ENCODE peak calls at places on chromosomes 5 and 9, in seven cellular contexts. One of them, this sample, is unnamed.

GRCh38 chr5:82858453-82859043 is 218.6 kb downstream of the TMEM167A start:
- DNase-seq in heart right ventricle: no peak
- DNase-seq in Caco-2: no peak
- DNase-seq in upper lobe of left lung: no peak
- DNase-seq in lower leg skin: no peak
- DNase-seq in heart left ventricle: no peak
- DNase-seq in right lobe of liver: no peak
- DNase-seq in this sample: no peak

GRCh38 chr5:82849885-82850284 is 227.3 kb downstream of the TMEM167A start:
- DNase-seq in heart right ventricle: no peak
- DNase-seq in Caco-2: no peak
- DNase-seq in upper lobe of left lung: no peak
- DNase-seq in lower leg skin: no peak
- DNase-seq in heart left ventricle: no peak
- DNase-seq in right lobe of liver: no peak
- DNase-seq in this sample: no peak

GRCh38 chr9:104386425-104387069 is 117.5 kb upstream of the OR13F1 start:
- DNase-seq in heart right ventricle: no peak
- DNase-seq in Caco-2: no peak
- DNase-seq in upper lobe of left lung: no peak
- DNase-seq in lower leg skin: no peak
- DNase-seq in heart left ventricle: no peak
- DNase-seq in right lobe of liver: no peak
- DNase-seq in this sample: no peak

GRCh38 chr5:34789021-34789531 is 49.9 kb upstream of the TTC23L start:
- DNase-seq in heart right ventricle: no peak
- DNase-seq in Caco-2: no peak
- DNase-seq in upper lobe of left lung: no peak
- DNase-seq in lower leg skin: no peak
- DNase-seq in heart left ventricle: peak
- DNase-seq in right lobe of liver: no peak
- DNase-seq in this sample: no peak

GRCh38 chr9:18256574-18256973 is 217.4 kb upstream of the ADAMTSL1 start:
- DNase-seq in heart right ventricle: no peak
- DNase-seq in Caco-2: no peak
- DNase-seq in upper lobe of left lung: no peak
- DNase-seq in lower leg skin: no peak
- DNase-seq in heart left ventricle: no peak
- DNase-seq in right lobe of liver: no peak
- DNase-seq in this sample: no peak

GRCh38 chr9:68817079-68817875 is 112.2 kb downstream of the PIP5K1B start:
- DNase-seq in heart right ventricle: no peak
- DNase-seq in Caco-2: no peak
- DNase-seq in upper lobe of left lung: no peak
- DNase-seq in lower leg skin: no peak
- DNase-seq in heart left ventricle: no peak
- DNase-seq in right lobe of liver: no peak
- DNase-seq in this sample: no peak

GRCh38 chr9:15231788-15232635 is 75.0 kb downstream of the TTC39B start:
- DNase-seq in heart right ventricle: no peak
- DNase-seq in Caco-2: no peak
- DNase-seq in upper lobe of left lung: no peak
- DNase-seq in lower leg skin: no peak
- DNase-seq in heart left ventricle: no peak
- DNase-seq in right lobe of liver: no peak
- DNase-seq in this sample: no peak

GRCh38 chr5:72281764-72282499 is 38.1 kb downstream of the MRPS27 start:
- DNase-seq in heart right ventricle: no peak
- DNase-seq in Caco-2: no peak
- DNase-seq in upper lobe of left lung: no peak
- DNase-seq in lower leg skin: no peak
- DNase-seq in heart left ventricle: no peak
- DNase-seq in right lobe of liver: no peak
- DNase-seq in this sample: no peak

GRCh38 chr5:172283862-172284274 is 304 bp upstream of the UBTD2 start:
- DNase-seq in heart right ventricle: peak
- DNase-seq in Caco-2: peak
- DNase-seq in upper lobe of left lung: peak
- DNase-seq in lower leg skin: peak
- DNase-seq in heart left ventricle: peak
- DNase-seq in right lobe of liver: peak
- DNase-seq in this sample: peak

GRCh38 chr5:128213340-128213739 is 129.8 kb downstream of the SLC12A2 start:
- DNase-seq in heart right ventricle: peak
- DNase-seq in Caco-2: peak
- DNase-seq in upper lobe of left lung: no peak
- DNase-seq in lower leg skin: no peak
- DNase-seq in heart left ventricle: peak
- DNase-seq in right lobe of liver: no peak
- DNase-seq in this sample: no peak

GRCh38 chr5:17261075-17261474 is 43.6 kb downstream of the BASP1 start:
- DNase-seq in heart right ventricle: no peak
- DNase-seq in Caco-2: no peak
- DNase-seq in upper lobe of left lung: no peak
- DNase-seq in lower leg skin: no peak
- DNase-seq in heart left ventricle: no peak
- DNase-seq in right lobe of liver: no peak
- DNase-seq in this sample: no peak

GRCh38 chr5:157651623-157652376 is 438 bp downstream of the SOX30 start:
- DNase-seq in heart right ventricle: peak
- DNase-seq in Caco-2: peak
- DNase-seq in upper lobe of left lung: peak
- DNase-seq in lower leg skin: peak
- DNase-seq in heart left ventricle: peak
- DNase-seq in right lobe of liver: peak
- DNase-seq in this sample: no peak

GRCh38 chr5:18000744-18001143 is 366.5 kb downstream of the TAF11L14 start:
- DNase-seq in heart right ventricle: no peak
- DNase-seq in Caco-2: no peak
- DNase-seq in upper lobe of left lung: no peak
- DNase-seq in lower leg skin: no peak
- DNase-seq in heart left ventricle: no peak
- DNase-seq in right lobe of liver: no peak
- DNase-seq in this sample: no peak

GRCh38 chr5:168282120-168282519 is 9.3 kb upstream of the WWC1 start:
- DNase-seq in heart right ventricle: no peak
- DNase-seq in Caco-2: peak
- DNase-seq in upper lobe of left lung: peak
- DNase-seq in lower leg skin: no peak
- DNase-seq in heart left ventricle: no peak
- DNase-seq in right lobe of liver: no peak
- DNase-seq in this sample: no peak

GRCh38 chr9:38171926-38172325 is 102.9 kb upstream of the SHB start:
- DNase-seq in heart right ventricle: no peak
- DNase-seq in Caco-2: no peak
- DNase-seq in upper lobe of left lung: no peak
- DNase-seq in lower leg skin: no peak
- DNase-seq in heart left ventricle: no peak
- DNase-seq in right lobe of liver: no peak
- DNase-seq in this sample: no peak

GRCh38 chr9:38713426-38713825 is 6.5 kb downstream of the FAM240B start:
- DNase-seq in heart right ventricle: no peak
- DNase-seq in Caco-2: no peak
- DNase-seq in upper lobe of left lung: no peak
- DNase-seq in lower leg skin: no peak
- DNase-seq in heart left ventricle: no peak
- DNase-seq in right lobe of liver: no peak
- DNase-seq in this sample: no peak

GRCh38 chr9:16459421-16460148 is 410.9 kb downstream of the BNC2 start:
- DNase-seq in heart right ventricle: no peak
- DNase-seq in Caco-2: no peak
- DNase-seq in upper lobe of left lung: no peak
- DNase-seq in lower leg skin: no peak
- DNase-seq in heart left ventricle: no peak
- DNase-seq in right lobe of liver: no peak
- DNase-seq in this sample: no peak

GRCh38 chr5:160968480-160968879 is 116.5 kb upstream of the ATP10B start:
- DNase-seq in heart right ventricle: no peak
- DNase-seq in Caco-2: no peak
- DNase-seq in upper lobe of left lung: no peak
- DNase-seq in lower leg skin: no peak
- DNase-seq in heart left ventricle: no peak
- DNase-seq in right lobe of liver: no peak
- DNase-seq in this sample: no peak

GRCh38 chr5:160970605-160971191 is 118.7 kb upstream of the ATP10B start:
- DNase-seq in heart right ventricle: no peak
- DNase-seq in Caco-2: no peak
- DNase-seq in upper lobe of left lung: no peak
- DNase-seq in lower leg skin: no peak
- DNase-seq in heart left ventricle: no peak
- DNase-seq in right lobe of liver: no peak
- DNase-seq in this sample: no peak
- TF ChIP-seq CTCF in heart right ventricle: no peak
- TF ChIP-seq CTCF in Caco-2: peak
- TF ChIP-seq CTCF in upper lobe of left lung: no peak
- TF ChIP-seq CTCF in lower leg skin: no peak
- TF ChIP-seq CTCF in heart left ventricle: no peak
- TF ChIP-seq CTCF in right lobe of liver: no peak
- TF ChIP-seq CTCF in this sample: no peak

GRCh38 chr9:8856686-8857329 is 1057.2 kb upstream of the DMAC1 start:
- DNase-seq in heart right ventricle: no peak
- DNase-seq in Caco-2: no peak
- DNase-seq in upper lobe of left lung: no peak
- DNase-seq in lower leg skin: no peak
- DNase-seq in heart left ventricle: no peak
- DNase-seq in right lobe of liver: no peak
- DNase-seq in this sample: no peak

GRCh38 chr9:8857330-8858249 is 1058.0 kb upstream of the DMAC1 start:
- DNase-seq in heart right ventricle: peak
- DNase-seq in Caco-2: peak
- DNase-seq in upper lobe of left lung: peak
- DNase-seq in lower leg skin: peak
- DNase-seq in heart left ventricle: peak
- DNase-seq in right lobe of liver: peak
- DNase-seq in this sample: peak

GRCh38 chr9:8860925-8861324 is 1061.3 kb upstream of the DMAC1 start:
- DNase-seq in heart right ventricle: no peak
- DNase-seq in Caco-2: no peak
- DNase-seq in upper lobe of left lung: no peak
- DNase-seq in lower leg skin: no peak
- DNase-seq in heart left ventricle: no peak
- DNase-seq in right lobe of liver: no peak
- DNase-seq in this sample: no peak

GRCh38 chr9:8859416-8859815 is 1059.8 kb upstream of the DMAC1 start:
- DNase-seq in heart right ventricle: no peak
- DNase-seq in Caco-2: no peak
- DNase-seq in upper lobe of left lung: no peak
- DNase-seq in lower leg skin: no peak
- DNase-seq in heart left ventricle: no peak
- DNase-seq in right lobe of liver: no peak
- DNase-seq in this sample: no peak

GRCh38 chr9:8858250-8859161 is 1058.9 kb upstream of the DMAC1 start:
- DNase-seq in heart right ventricle: no peak
- DNase-seq in Caco-2: no peak
- DNase-seq in upper lobe of left lung: peak
- DNase-seq in lower leg skin: no peak
- DNase-seq in heart left ventricle: no peak
- DNase-seq in right lobe of liver: peak
- DNase-seq in this sample: no peak
- H3K4me3 ChIP-seq in heart right ventricle: peak
- H3K4me3 ChIP-seq in Caco-2: peak
- H3K4me3 ChIP-seq in upper lobe of left lung: peak
- H3K4me3 ChIP-seq in lower leg skin: peak
- H3K4me3 ChIP-seq in heart left ventricle: peak
- H3K4me3 ChIP-seq in right lobe of liver: peak
- H3K4me3 ChIP-seq in this sample: peak

GRCh38 chr5:141383345-141383744 is 803 bp downstream of the PCDHGA7 start:
- DNase-seq in heart right ventricle: no peak
- DNase-seq in Caco-2: no peak
- DNase-seq in upper lobe of left lung: no peak
- DNase-seq in lower leg skin: peak
- DNase-seq in heart left ventricle: no peak
- DNase-seq in right lobe of liver: no peak
- DNase-seq in this sample: no peak

GRCh38 chr5:141384471-141385267 is 2.1 kb downstream of the PCDHGA7 start:
- DNase-seq in heart right ventricle: no peak
- DNase-seq in Caco-2: no peak
- DNase-seq in upper lobe of left lung: no peak
- DNase-seq in lower leg skin: peak
- DNase-seq in heart left ventricle: no peak
- DNase-seq in right lobe of liver: no peak
- DNase-seq in this sample: no peak

GRCh38 chr5:141388661-141389060 is 1.2 kb downstream of the PCDHGB4 start:
- DNase-seq in heart right ventricle: no peak
- DNase-seq in Caco-2: no peak
- DNase-seq in upper lobe of left lung: no peak
- DNase-seq in lower leg skin: no peak
- DNase-seq in heart left ventricle: no peak
- DNase-seq in right lobe of liver: no peak
- DNase-seq in this sample: no peak

DNA sequence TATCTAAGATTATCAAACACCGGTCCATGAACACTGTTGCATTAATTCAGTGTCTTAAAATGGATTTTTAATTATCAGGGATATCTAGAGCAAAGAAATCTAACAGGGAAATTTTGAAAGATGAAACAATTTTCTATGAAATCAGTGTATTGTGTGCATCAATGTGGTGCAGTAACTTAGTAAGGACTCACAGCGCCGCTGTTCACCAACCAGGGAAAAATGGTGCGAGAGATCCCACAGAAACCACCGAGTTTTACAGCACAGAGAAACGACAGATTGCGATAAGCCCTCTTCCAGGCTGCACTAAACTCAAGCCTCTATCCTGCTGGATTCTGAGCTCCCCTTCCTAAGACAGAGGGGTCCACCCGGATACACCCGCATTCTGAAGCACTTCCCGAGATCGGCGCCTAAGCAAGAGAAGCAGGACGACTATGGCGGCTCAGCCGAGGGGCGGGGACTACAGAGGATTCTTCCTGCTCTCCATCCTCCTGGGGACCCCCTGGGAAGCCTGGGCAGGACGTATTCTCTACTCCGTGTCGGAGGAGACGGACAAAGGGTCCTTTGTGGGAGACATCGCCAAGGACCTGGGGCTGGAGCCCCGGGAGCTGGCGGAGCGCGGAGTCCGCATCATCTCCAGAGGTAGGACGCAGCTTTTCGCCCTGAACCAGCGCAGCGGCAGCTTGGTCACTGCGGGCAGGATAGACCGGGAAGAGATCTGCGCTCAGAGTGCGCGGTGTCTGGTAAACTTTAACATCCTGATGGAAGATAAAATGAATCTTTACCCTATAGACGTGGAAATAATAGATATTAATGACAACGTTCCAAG is at the start of gene PCDHGA7:
- DNase-seq in heart right ventricle: no peak
- DNase-seq in Caco-2: no peak
- DNase-seq in upper lobe of left lung: no peak
- DNase-seq in lower leg skin: peak
- DNase-seq in heart left ventricle: no peak
- DNase-seq in right lobe of liver: no peak
- DNase-seq in this sample: no peak
- TF ChIP-seq CTCF in heart right ventricle: no peak
- TF ChIP-seq CTCF in Caco-2: no peak
- TF ChIP-seq CTCF in upper lobe of left lung: no peak
- TF ChIP-seq CTCF in lower leg skin: no peak
- TF ChIP-seq CTCF in heart left ventricle: no peak
- TF ChIP-seq CTCF in right lobe of liver: peak
- TF ChIP-seq CTCF in this sample: no peak

DNA sequence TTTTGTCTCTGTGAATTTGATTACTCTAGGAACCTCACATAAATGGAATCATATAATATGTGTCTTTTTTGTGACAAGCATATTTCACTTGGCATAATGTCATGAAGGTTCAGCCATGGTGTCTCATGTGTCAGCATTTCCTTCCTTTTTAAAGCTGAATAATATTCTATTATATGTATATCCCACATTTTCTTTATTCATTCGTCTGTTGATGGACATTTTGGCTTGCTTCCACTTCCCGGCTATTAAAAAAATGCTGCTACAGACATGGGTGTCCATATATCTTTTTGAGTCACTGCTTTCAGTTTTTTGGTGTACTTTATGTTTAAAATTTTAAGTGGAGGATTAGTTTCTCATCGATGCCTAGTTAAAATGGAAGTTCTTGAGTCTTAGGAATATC is 59.8 kb upstream of the C5orf63 start:
- DNase-seq in heart right ventricle: no peak
- DNase-seq in Caco-2: no peak
- DNase-seq in upper lobe of left lung: no peak
- DNase-seq in lower leg skin: no peak
- DNase-seq in heart left ventricle: no peak
- DNase-seq in right lobe of liver: no peak
- DNase-seq in this sample: no peak
- H3K4me3 ChIP-seq in heart right ventricle: no peak
- H3K4me3 ChIP-seq in Caco-2: no peak
- H3K4me3 ChIP-seq in upper lobe of left lung: no peak
- H3K4me3 ChIP-seq in lower leg skin: no peak
- H3K4me3 ChIP-seq in heart left ventricle: no peak
- H3K4me3 ChIP-seq in right lobe of liver: no peak
- H3K4me3 ChIP-seq in this sample: no peak

This sample was measured in suprapubic skin.